ENCODE peak calls at places on chromosomes 12 and 14, in nine cellular contexts. A is breast epithelium, U is neural progenitor cell, V is tibial artery, T is spleen, E is prostate gland, H is IMR-90, C is neuronal stem cell, W is aorta. F is an unnamed sample.

GRCh38 chr12:48927261-48927660 is 2.0 kb upstream of the FKBP11 start:
- DNase-seq in A (no peak), U (no peak), V (no peak), T (no peak), E (no peak), H (peak), C (no peak), W (no peak), F (no peak)

GRCh38 chr14:63995285-63995684 is 142.5 kb downstream of the SYNE2 start:
- DNase-seq in A (no peak), U (no peak), V (no peak), T (no peak), E (no peak), H (no peak), C (no peak), W (no peak), F (no peak)

GRCh38 chr12:63308701-63309100 is 157.7 kb upstream of the AVPR1A start:
- DNase-seq in A (no peak), U (no peak), V (no peak), T (no peak), E (no peak), H (no peak), C (no peak), W (no peak), F (no peak)

GRCh38 chr12:116539905-116540482 is 19.2 kb upstream of the MAP1LC3B2 start:
- DNase-seq in A (peak), U (peak), V (no peak), T (no peak), E (peak), H (peak), C (peak), W (no peak), F (no peak)

GRCh38 chr14:54730156-54730961 is 163.4 kb downstream of the SAMD4A start:
- DNase-seq in A (no peak), U (no peak), V (no peak), T (no peak), E (no peak), H (peak), C (no peak), W (no peak), F (no peak)

GRCh38 chr14:26199599-26200370 is 398.0 kb downstream of the NOVA1 start:
- DNase-seq in A (no peak), U (no peak), V (no peak), T (no peak), E (no peak), H (no peak), C (peak), W (no peak), F (peak)

GRCh38 chr12:104667139-104667538 is 210.4 kb downstream of the CHST11 start:
- DNase-seq in A (no peak), U (no peak), V (no peak), T (no peak), E (peak), H (peak), C (no peak), W (no peak), F (no peak)

GRCh38 chr12:58833844-58834243 is 86.5 kb downstream of the LRIG3 start:
- DNase-seq in A (no peak), U (no peak), V (no peak), T (no peak), E (no peak), H (no peak), C (no peak), W (no peak), F (no peak)

GRCh38 chr14:42629553-42629952 is 1022.9 kb downstream of the LRFN5 start:
- DNase-seq in A (no peak), U (peak), V (no peak), T (no peak), E (no peak), H (no peak), C (no peak), W (no peak), F (no peak)

GRCh38 chr12:109670647-109671046 is 43.0 kb upstream of the FAM222A start:
- DNase-seq in A (no peak), U (peak), V (no peak), T (peak), E (no peak), H (no peak), C (no peak), W (peak), F (no peak)

DNA sequence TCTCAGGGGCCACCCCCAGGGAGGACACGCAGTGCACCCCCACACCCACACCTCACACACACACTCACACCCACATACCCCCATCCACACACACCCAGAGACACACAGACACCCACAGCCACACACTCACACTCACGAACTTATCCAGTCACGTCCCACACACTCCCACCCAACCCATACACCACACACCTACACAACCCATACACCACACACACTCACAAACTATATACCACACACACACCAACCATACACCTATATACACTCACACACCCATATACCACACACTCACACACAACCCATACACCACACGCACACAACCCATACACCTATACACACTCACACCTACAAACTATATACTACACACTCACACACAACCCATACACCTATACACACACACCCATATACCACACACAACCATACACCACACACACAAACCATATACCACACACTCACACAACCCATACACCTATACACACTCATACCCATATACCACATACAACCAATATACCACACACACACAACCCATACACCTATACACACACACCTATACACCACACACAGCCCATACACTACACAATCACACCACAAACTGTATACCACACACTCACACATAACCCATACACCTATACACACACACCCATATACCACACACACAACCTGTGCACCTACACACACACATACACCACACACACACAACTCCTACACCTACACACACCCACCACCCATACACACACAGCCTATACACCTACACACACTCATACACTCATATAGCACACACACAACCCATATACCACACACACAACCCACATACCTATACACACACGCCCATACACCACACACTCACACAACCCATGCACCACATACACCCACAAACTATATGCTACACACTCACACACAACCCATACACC is 42.7 kb downstream of the TMEM121 start:
- DNase-seq in A (no peak), U (no peak), V (no peak), T (no peak), E (no peak), H (no peak), C (no peak), W (no peak), F (no peak)
- H3K4me3 ChIP-seq in A (no peak), U (no peak), V (no peak), T (no peak), E (no peak), H (no peak), C (peak), W (no peak), F (no peak)

DNA sequence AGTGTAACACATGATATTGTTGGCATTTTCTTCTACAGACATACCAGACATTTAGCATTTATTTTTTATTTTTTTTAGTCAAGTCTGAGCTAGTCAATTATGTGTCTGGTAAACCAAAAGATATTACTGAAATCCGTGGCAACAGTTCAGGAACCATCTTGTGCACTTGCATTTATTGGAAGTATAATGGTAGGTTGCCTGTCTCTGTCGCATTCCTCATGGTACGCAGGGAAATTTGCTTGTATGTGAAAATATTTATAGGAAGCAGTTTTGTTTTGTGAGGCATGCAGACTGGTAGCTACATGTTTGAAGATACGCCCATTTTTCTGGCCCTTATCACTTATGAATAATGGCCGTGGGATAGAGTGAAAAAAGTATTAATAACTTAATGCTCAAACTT is 186.1 kb upstream of the SLC38A2 start:
- DNase-seq in A (no peak), U (no peak), V (no peak), T (no peak), E (peak), H (no peak), C (no peak), W (no peak), F (no peak)
- H3K27ac ChIP-seq in A (peak), U (no peak), V (peak), T (no peak), E (peak), H (peak), C (no peak), W (no peak), F (no peak)

GRCh38 chr14:81172881-81173280 is 47.9 kb downstream of the GTF2A1 start:
- DNase-seq in A (no peak), U (no peak), V (no peak), T (no peak), E (no peak), H (peak), C (no peak), W (no peak), F (no peak)
- H3K4me3 ChIP-seq in A (no peak), U (no peak), V (no peak), T (no peak), E (no peak), H (no peak), C (no peak), W (no peak), F (no peak)

DNA sequence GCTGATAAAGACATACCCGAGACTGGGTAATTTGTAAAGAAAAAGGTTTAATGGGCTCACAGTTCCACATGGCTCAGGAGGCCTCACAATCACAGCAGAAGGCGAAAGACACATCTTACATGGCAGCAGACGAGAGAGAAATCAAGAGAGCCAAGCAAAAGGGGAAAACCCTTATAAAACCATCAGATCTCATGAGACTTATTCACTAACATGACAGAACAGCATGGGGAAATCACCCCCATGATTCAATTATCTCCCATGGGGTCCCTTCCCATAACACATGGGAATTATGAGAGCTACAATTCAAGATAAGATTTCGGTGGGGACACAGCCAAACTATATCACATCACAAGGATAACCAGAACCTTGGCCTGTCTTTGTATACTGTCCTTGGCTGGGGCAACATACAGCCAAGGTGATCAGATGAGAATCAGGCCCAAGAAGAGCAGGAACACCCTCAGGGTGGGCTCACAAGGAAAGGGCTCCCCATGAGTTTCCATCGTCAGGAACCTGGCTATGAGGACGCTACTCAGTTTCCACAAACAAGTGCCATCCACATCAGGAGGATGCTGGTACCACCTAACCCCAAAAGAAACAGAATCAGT is 152.7 kb downstream of the FOXN3 start:
- DNase-seq in A (no peak), U (no peak), V (no peak), T (no peak), E (no peak), H (no peak), C (no peak), W (no peak), F (no peak)
- H3K27ac ChIP-seq in A (no peak), U (no peak), V (peak), T (no peak), E (no peak), H (no peak), C (no peak), W (no peak), F (no peak)

GRCh38 chr14:75280448-75280830 is 1.8 kb downstream of the FOS start:
- DNase-seq in A (peak), U (no peak), V (no peak), T (peak), E (no peak), H (peak), C (no peak), W (no peak), F (no peak)
- H3K4me3 ChIP-seq in A (peak), U (peak), V (peak), T (peak), E (peak), H (peak), C (peak), W (peak), F (no peak)

GRCh38 chr12:14185441-14186192 is 179.9 kb upstream of the ATF7IP start:
- DNase-seq in A (no peak), U (peak), V (no peak), T (no peak), E (peak), H (peak), C (peak), W (no peak), F (peak)
- H3K27ac ChIP-seq in A (no peak), U (no peak), V (no peak), T (no peak), E (no peak), H (no peak), C (no peak), W (no peak), F (peak)

GRCh38 chr12:12032260-12032761 is 38.4 kb upstream of the BCL2L14 start:
- DNase-seq in A (no peak), U (no peak), V (no peak), T (no peak), E (no peak), H (no peak), C (no peak), W (no peak), F (no peak)
- H3K4me3 ChIP-seq in A (peak), U (no peak), V (peak), T (peak), E (no peak), H (no peak), C (no peak), W (no peak), F (no peak)

GRCh38 chr12:126384029-126384564 is 1318.9 kb downstream of the AACS start:
- DNase-seq in A (no peak), U (peak), V (no peak), T (no peak), E (no peak), H (no peak), C (no peak), W (no peak), F (no peak)
- H3K27ac ChIP-seq in A (no peak), U (peak), V (no peak), T (no peak), E (no peak), H (no peak), C (no peak), W (no peak), F (no peak)

GRCh38 chr14:104927901-104928300 is 3.2 kb downstream of the PLD4 start:
- DNase-seq in A (no peak), U (no peak), V (no peak), T (no peak), E (no peak), H (no peak), C (no peak), W (peak), F (no peak)
- H3K4me3 ChIP-seq in A (no peak), U (no peak), V (no peak), T (no peak), E (no peak), H (no peak), C (peak), W (no peak), F (no peak)